ENCODE peak calls at places on chromosomes 13 and 19, in ten cellular contexts. R, K, W, O, A, D, M, P, N and T are unnamed samples.

GRCh38 chr19:19591133-19591825 is 27.2 kb downstream of the PBX4 start:
- DNase-seq in R (peak), K (no peak), W (peak), O (peak), A (peak), D (peak), M (peak), P (peak), N (no peak), T (peak)

GRCh38 chr13:110329798-110330461 is 22.8 kb downstream of the COL4A2 start:
- DNase-seq in R (peak), K (no peak), W (no peak), O (no peak), A (no peak), D (no peak), M (no peak), P (no peak), N (no peak), T (peak)

GRCh38 chr19:55703790-55704215 is 28.8 kb downstream of the EPN1 start:
- DNase-seq in R (peak), K (peak), W (peak), O (no peak), A (no peak), D (no peak), M (no peak), P (peak), N (no peak), T (peak)

GRCh38 chr13:73625562-73626339 is 508.5 kb downstream of the KLF12 start:
- DNase-seq in R (no peak), K (no peak), W (no peak), O (peak), A (no peak), D (no peak), M (no peak), P (no peak), N (no peak), T (no peak)

GRCh38 chr19:46413262-46414031 is at the start of gene CCDC8:
- DNase-seq in R (peak), K (no peak), W (peak), O (no peak), A (no peak), D (peak), M (peak), P (peak), N (peak), T (peak)

GRCh38 chr13:109427148-109427547 is 359.2 kb downstream of the IRS2 start:
- DNase-seq in R (no peak), K (no peak), W (no peak), O (no peak), A (no peak), D (peak), M (no peak), P (no peak), N (no peak), T (peak)

GRCh38 chr19:55248166-55248675 is 10.6 kb downstream of the PPP6R1 start:
- DNase-seq in R (no peak), K (no peak), W (no peak), O (no peak), A (no peak), D (no peak), M (no peak), P (no peak), N (no peak), T (no peak)

GRCh38 chr13:76992548-76993001 is 694 bp downstream of the CLN5 start:
- DNase-seq in R (peak), K (peak), W (peak), O (peak), A (peak), D (peak), M (no peak), P (no peak), N (peak), T (peak)

GRCh38 chr19:2422951-2423880 is 4.2 kb downstream of the TIMM13 start:
- DNase-seq in R (no peak), K (no peak), W (no peak), O (no peak), A (no peak), D (no peak), M (no peak), P (no peak), N (no peak), T (no peak)

GRCh38 chr19:51200071-51200470 is 24.8 kb upstream of the CD33 start:
- DNase-seq in R (no peak), K (no peak), W (no peak), O (no peak), A (no peak), D (no peak), M (no peak), P (no peak), N (no peak), T (no peak)

GRCh38 chr13:44439615-44440014 is 66.0 kb downstream of the SERP2 start:
- DNase-seq in R (no peak), K (no peak), W (no peak), O (no peak), A (no peak), D (no peak), M (no peak), P (no peak), N (no peak), T (peak)

GRCh38 chr19:8306235-8307054 is 1.7 kb downstream of the CD320 start:
- DNase-seq in R (no peak), K (no peak), W (no peak), O (no peak), A (no peak), D (no peak), M (no peak), P (no peak), N (peak), T (no peak)

GRCh38 chr13:25375727-25376358 is 4.1 kb downstream of the ATP8A2 start:
- DNase-seq in R (peak), K (no peak), W (peak), O (no peak), A (peak), D (peak), M (peak), P (no peak), N (no peak), T (peak)

GRCh38 chr13:29855784-29856183 is 5.4 kb upstream of the UBL3 start:
- DNase-seq in R (no peak), K (no peak), W (no peak), O (no peak), A (no peak), D (no peak), M (no peak), P (no peak), N (no peak), T (no peak)

GRCh38 chr13:44301639-44302015 is 72.0 kb upstream of the SERP2 start:
- DNase-seq in R (no peak), K (no peak), W (no peak), O (no peak), A (no peak), D (no peak), M (no peak), P (no peak), N (no peak), T (no peak)

GRCh38 chr13:65748227-65748626 is 1481.9 kb downstream of the PCDH9 start:
- DNase-seq in R (no peak), K (no peak), W (no peak), O (no peak), A (no peak), D (no peak), M (no peak), P (no peak), N (no peak), T (no peak)

GRCh38 chr19:23802290-23802689 is 43.6 kb upstream of the ZNF681 start:
- DNase-seq in R (no peak), K (no peak), W (no peak), O (no peak), A (no peak), D (no peak), M (no peak), P (no peak), N (no peak), T (peak)

GRCh38 chr19:39265321-39265916 is 2.8 kb upstream of the IFNL2 start:
- DNase-seq in R (peak), K (no peak), W (no peak), O (no peak), A (no peak), D (no peak), M (no peak), P (no peak), N (no peak), T (no peak)

GRCh38 chr13:90891329-90891728 is 456.2 kb upstream of the MIR17HG start:
- DNase-seq in R (no peak), K (no peak), W (no peak), O (no peak), A (no peak), D (no peak), M (no peak), P (no peak), N (no peak), T (no peak)

GRCh38 chr13:35469781-35470380 is 6.6 kb downstream of the MAB21L1 start:
- DNase-seq in R (peak), K (no peak), W (no peak), O (no peak), A (no peak), D (no peak), M (no peak), P (no peak), N (no peak), T (no peak)

GRCh38 chr13:20000062-20000552 is 41.6 kb downstream of the ZMYM2 start:
- DNase-seq in R (no peak), K (no peak), W (no peak), O (no peak), A (no peak), D (no peak), M (no peak), P (no peak), N (no peak), T (no peak)

GRCh38 chr13:114166381-114167131 is 12.5 kb upstream of the CFAP97D2 start:
- DNase-seq in R (no peak), K (no peak), W (no peak), O (no peak), A (no peak), D (no peak), M (no peak), P (no peak), N (peak), T (no peak)

GRCh38 chr13:107373551-107373950 is 805.6 kb upstream of the ARGLU1 start:
- DNase-seq in R (peak), K (no peak), W (peak), O (no peak), A (peak), D (peak), M (no peak), P (peak), N (no peak), T (peak)

GRCh38 chr13:31094331-31095015 is 67.2 kb downstream of the HSPH1 start:
- DNase-seq in R (no peak), K (no peak), W (peak), O (no peak), A (peak), D (peak), M (no peak), P (no peak), N (no peak), T (no peak)

GRCh38 chr13:97932006-97932405 is 21.5 kb upstream of the IPO5 start:
- DNase-seq in R (no peak), K (no peak), W (no peak), O (no peak), A (no peak), D (no peak), M (no peak), P (no peak), N (no peak), T (no peak)

GRCh38 chr19:42122691-42123607 is 9.3 kb downstream of the POU2F2 start:
- DNase-seq in R (no peak), K (no peak), W (no peak), O (no peak), A (no peak), D (no peak), M (no peak), P (no peak), N (no peak), T (no peak)

GRCh38 chr19:18848860-18849661 is 17.3 kb downstream of the UPF1 start:
- DNase-seq in R (no peak), K (no peak), W (peak), O (no peak), A (no peak), D (peak), M (no peak), P (no peak), N (peak), T (peak)

GRCh38 chr13:41622545-41623429 is 165.4 kb downstream of the RGCC start:
- DNase-seq in R (no peak), K (no peak), W (no peak), O (no peak), A (peak), D (no peak), M (peak), P (no peak), N (no peak), T (peak)

GRCh38 chr19:38043649-38044144 is 136.7 kb downstream of the SIPA1L3 start:
- DNase-seq in R (no peak), K (no peak), W (no peak), O (no peak), A (no peak), D (no peak), M (no peak), P (no peak), N (no peak), T (no peak)

GRCh38 chr13:111228262-111229144 is 91.9 kb upstream of the TEX29 start:
- DNase-seq in R (no peak), K (no peak), W (no peak), O (no peak), A (no peak), D (no peak), M (no peak), P (peak), N (no peak), T (peak)

GRCh38 chr13:38697628-38698333 is 10.9 kb downstream of the FREM2 start:
- DNase-seq in R (peak), K (no peak), W (peak), O (no peak), A (peak), D (peak), M (no peak), P (peak), N (no peak), T (no peak)

GRCh38 chr19:7515091-7515470 is 822 bp upstream of the ZNF358 start:
- DNase-seq in R (no peak), K (no peak), W (no peak), O (no peak), A (no peak), D (no peak), M (no peak), P (no peak), N (no peak), T (peak)

GRCh38 chr19:39297931-39298634 is 1.9 kb downstream of the IFNL1 start:
- DNase-seq in R (no peak), K (no peak), W (no peak), O (peak), A (no peak), D (no peak), M (no peak), P (no peak), N (no peak), T (no peak)

GRCh38 chr13:23870356-23871146 is 18.6 kb downstream of the MIPEP start:
- DNase-seq in R (no peak), K (no peak), W (no peak), O (no peak), A (peak), D (no peak), M (no peak), P (no peak), N (no peak), T (no peak)

GRCh38 chr13:23868521-23868920 is 20.7 kb downstream of the MIPEP start:
- DNase-seq in R (no peak), K (no peak), W (peak), O (no peak), A (peak), D (peak), M (no peak), P (no peak), N (no peak), T (peak)

GRCh38 chr13:23867027-23867491 is 22.1 kb downstream of the MIPEP start:
- DNase-seq in R (peak), K (no peak), W (peak), O (no peak), A (peak), D (peak), M (no peak), P (peak), N (no peak), T (peak)

GRCh38 chr13:23876265-23876664 is 12.9 kb downstream of the MIPEP start:
- DNase-seq in R (peak), K (no peak), W (peak), O (no peak), A (peak), D (no peak), M (no peak), P (no peak), N (no peak), T (no peak)

GRCh38 chr13:23871616-23872220 is 17.5 kb downstream of the MIPEP start:
- DNase-seq in R (peak), K (no peak), W (peak), O (no peak), A (peak), D (no peak), M (no peak), P (no peak), N (no peak), T (peak)
- TF ChIP-seq CTCF in R (peak), K (peak), W (peak), O (peak), A (peak), D (peak), M (peak), P (peak), N (peak), T (peak)

GRCh38 chr13:28529836-28530235 is 34.9 kb upstream of the FLT1 start:
- DNase-seq in R (no peak), K (no peak), W (no peak), O (no peak), A (no peak), D (no peak), M (no peak), P (no peak), N (no peak), T (no peak)

GRCh38 chr13:28527629-28528028 is 32.7 kb upstream of the FLT1 start:
- DNase-seq in R (no peak), K (no peak), W (no peak), O (no peak), A (no peak), D (no peak), M (no peak), P (no peak), N (no peak), T (no peak)

GRCh38 chr13:28530729-28531194 is 35.8 kb upstream of the FLT1 start:
- DNase-seq in R (no peak), K (no peak), W (no peak), O (no peak), A (peak), D (no peak), M (no peak), P (no peak), N (no peak), T (no peak)

GRCh38 chr13:28528388-28528787 is 33.5 kb upstream of the FLT1 start:
- DNase-seq in R (no peak), K (no peak), W (no peak), O (no peak), A (no peak), D (no peak), M (no peak), P (no peak), N (no peak), T (no peak)

DNA sequence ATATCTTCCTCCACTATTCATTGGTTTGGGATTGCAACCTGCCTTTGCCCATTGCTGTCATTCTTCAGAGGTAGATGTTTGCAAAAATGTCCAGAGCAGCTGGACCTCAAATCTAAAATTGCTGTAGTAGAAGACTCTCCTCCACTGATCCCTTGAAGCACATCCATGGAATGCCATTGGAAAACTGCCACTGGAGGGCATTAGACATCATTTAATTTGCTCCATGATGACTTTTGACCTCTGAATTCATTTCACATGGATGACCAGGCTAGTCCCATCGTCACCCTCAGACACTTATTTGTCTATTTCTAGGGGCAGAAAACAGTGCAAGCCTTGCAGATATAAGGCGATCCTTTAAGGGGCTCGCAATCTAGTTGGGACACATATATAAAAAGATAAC is 33.9 kb upstream of the FLT1 start:
- DNase-seq in R (no peak), K (no peak), W (no peak), O (no peak), A (peak), D (no peak), M (no peak), P (no peak), N (no peak), T (no peak)
- H3K4me3 ChIP-seq in R (no peak), K (no peak), W (no peak), O (no peak), A (no peak), D (no peak), M (no peak), P (no peak), N (no peak), T (no peak)

GRCh38 chr19:4343056-4343844 is at the start of gene MPND:
- DNase-seq in R (peak), K (peak), W (peak), O (peak), A (peak), D (peak), M (no peak), P (peak), N (peak), T (peak)
- TF ChIP-seq CTCF in R (peak), K (peak), W (peak), O (no peak), A (no peak), D (no peak), M (peak), P (peak), N (peak), T (peak)

DNA sequence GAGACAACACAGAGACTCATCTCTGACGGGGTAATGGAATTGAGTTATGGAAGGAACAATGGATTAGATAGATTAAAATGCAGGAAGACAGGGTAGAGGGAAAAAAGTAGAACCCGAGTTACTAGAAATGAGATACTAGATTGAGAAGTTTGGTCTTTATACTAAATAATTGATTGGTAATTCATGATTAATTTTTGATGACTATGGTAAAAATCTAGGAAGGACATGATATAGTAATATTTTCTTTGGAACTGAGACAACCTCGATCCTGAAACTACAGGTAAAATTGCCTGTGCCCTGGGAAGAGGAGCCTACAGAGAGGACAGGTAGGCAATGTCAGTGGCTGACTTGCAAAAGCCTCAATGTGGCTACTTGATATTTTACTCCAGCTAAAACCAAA is 188.4 kb upstream of the GPC6 start:
- DNase-seq in R (no peak), K (no peak), W (no peak), O (no peak), A (no peak), D (no peak), M (no peak), P (no peak), N (no peak), T (no peak)
- H3K4me3 ChIP-seq in R (no peak), K (no peak), W (no peak), O (no peak), A (no peak), D (no peak), M (no peak), P (no peak), N (no peak), T (no peak)

DNA sequence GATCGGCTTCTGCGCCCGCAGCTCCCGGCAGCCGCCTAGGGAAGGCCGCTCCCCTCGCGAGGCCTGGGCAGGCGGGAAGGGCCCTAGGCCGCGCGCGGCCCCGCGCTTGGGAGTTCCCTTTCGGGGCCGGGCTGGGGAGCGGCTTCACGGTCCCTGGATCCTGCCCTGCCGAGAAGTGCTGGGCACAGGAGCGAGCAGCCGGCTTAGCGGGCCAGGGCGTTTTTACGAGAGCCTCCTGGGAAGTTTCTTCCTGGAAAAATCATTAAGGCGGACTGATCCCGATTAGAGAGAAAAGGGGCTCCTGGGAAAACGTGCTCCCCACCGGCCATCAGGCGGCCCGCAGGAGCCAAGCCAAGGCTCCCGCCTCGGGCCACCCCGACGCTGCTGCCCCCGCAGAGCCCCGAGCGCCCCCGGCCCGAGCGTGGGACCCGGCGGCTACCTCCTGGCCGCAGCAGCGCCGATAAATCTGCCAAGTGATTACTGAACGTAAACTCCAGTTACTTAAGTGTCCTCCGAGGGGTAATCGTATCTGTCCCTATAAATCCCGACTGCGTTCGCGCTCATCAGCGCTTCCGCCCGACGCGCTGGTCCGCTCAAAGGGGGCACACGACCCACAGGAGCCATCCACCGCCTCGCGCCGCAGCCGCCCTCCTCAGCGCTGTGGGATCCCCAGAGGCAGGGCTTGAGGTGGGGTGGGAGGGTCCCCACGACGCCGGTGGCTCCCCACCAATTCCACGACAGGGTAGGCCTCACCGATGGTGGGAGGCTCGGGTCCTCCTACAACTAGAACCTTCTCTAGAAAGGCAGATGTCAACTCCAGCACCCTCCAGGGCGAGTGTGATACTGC is 2.8 kb downstream of the ZIC5 start:
- DNase-seq in R (peak), K (no peak), W (no peak), O (peak), A (no peak), D (no peak), M (no peak), P (no peak), N (no peak), T (no peak)
- TF ChIP-seq CTCF in R (no peak), K (no peak), W (no peak), O (no peak), A (no peak), D (no peak), M (no peak), P (no peak), N (no peak), T (no peak)